ENCODE peak calls at places on chromosome 3, in ten cellular contexts. F is DND-41, R is GM12865, O is AG09309, B is spleen, G is cardiac muscle cell, Z is NB4, I is OCI-LY7, Q is upper lobe of right lung, U is lower lobe of right lung. S is an unnamed sample.

GRCh38 chr3:45807645-45808540 is 11.6 kb upstream of the SLC6A20 start:
- DNase-seq in I (no peak), F (peak; percentile 5), Q (no peak), U (no peak), R (no peak), Z (no peak), G (no peak), O (no peak), B (no peak), S (no peak)

GRCh38 chr3:23385327-23385726 is 182.2 kb downstream of the UBE2E2 start:
- DNase-seq in I (peak; percentile 56), Z (no peak), U (no peak), F (no peak), G (no peak), O (no peak), Q (no peak), B (no peak), R (no peak), S (no peak)

GRCh38 chr3:194389269-194389668 is 9.8 kb downstream of the GP5 start:
- DNase-seq in Z (no peak), I (no peak), G (no peak), B (no peak), F (peak; percentile 3), Q (peak; percentile 50), R (no peak), U (no peak), O (no peak), S (no peak)

GRCh38 chr3:133988631-133989161 is 41.0 kb downstream of the SLCO2A1 start:
- DNase-seq in O (no peak), I (no peak), F (no peak), R (no peak), Q (no peak), Z (no peak), U (no peak), B (no peak), G (no peak), S (no peak)

GRCh38 chr3:63333815-63334214 is 55.7 kb downstream of the SYNPR start:
- DNase-seq in F (no peak), B (no peak), I (peak; percentile 7), U (no peak), Z (no peak), Q (no peak), G (peak; percentile 9), O (no peak), R (no peak), S (peak; percentile 5)

GRCh38 chr3:168040624-168041208 is 55.0 kb downstream of the GOLIM4 start:
- DNase-seq in Q (no peak), U (no peak), B (no peak), Z (peak; percentile 74), I (peak; percentile 63), F (no peak), R (peak; percentile 52), G (peak; percentile 77), O (peak; percentile 80), S (peak; percentile 44)

GRCh38 chr3:141950572-141951493 is 74.4 kb downstream of the ATP1B3 start:
- DNase-seq in U (no peak), B (peak; percentile 19), Q (no peak), G (no peak), R (no peak), O (no peak), Z (peak; percentile 44), F (no peak), I (no peak), S (no peak)

GRCh38 chr3:176759815-176760506 is 437.3 kb downstream of the TBL1XR1 start:
- DNase-seq in B (no peak), R (no peak), F (no peak), U (no peak), G (no peak), Z (no peak), Q (no peak), I (no peak), O (no peak), S (no peak)

GRCh38 chr3:38603731-38604131 is 45.8 kb downstream of the SCN5A start:
- DNase-seq in R (no peak), G (no peak), B (peak; percentile 56), Q (peak; percentile 52), F (no peak), O (no peak), I (no peak), U (peak; percentile 19), Z (no peak), S (no peak)

GRCh38 chr3:171614318-171614967 is 154.2 kb upstream of the TNIK start:
- DNase-seq in Z (peak; percentile 6), I (no peak), R (peak; percentile 49), O (no peak), F (no peak), Q (no peak), G (peak; percentile 65), U (no peak), B (peak; percentile 69), S (no peak)

GRCh38 chr3:52210550-52211046 is 12.6 kb downstream of the ALAS1 start:
- DNase-seq in Q (no peak), I (no peak), O (no peak), R (no peak), F (no peak), Z (peak; percentile 94), U (no peak), G (no peak), B (no peak), S (no peak)

GRCh38 chr3:142501004-142501926 is 53.4 kb upstream of the XRN1 start:
- DNase-seq in Z (no peak), Q (no peak), F (no peak), U (no peak), B (no peak), G (no peak), R (no peak), O (peak; percentile 69), I (no peak), S (no peak)

GRCh38 chr3:72353236-72354105 is 494.8 kb downstream of the SHQ1 start:
- DNase-seq in U (no peak), R (no peak), B (peak; percentile 53), I (no peak), G (no peak), O (no peak), F (no peak), Q (no peak), Z (no peak), S (no peak)
- H3K4me3 ChIP-seq in U (no peak overlapping the region), R (no peak overlapping the region), B (no peak overlapping the region), I (no peak overlapping the region), G (no peak overlapping the region), O (no peak overlapping the region), F (no peak overlapping the region), Q (no peak overlapping the region), Z (no peak overlapping the region), S (no peak overlapping the region)

DNA sequence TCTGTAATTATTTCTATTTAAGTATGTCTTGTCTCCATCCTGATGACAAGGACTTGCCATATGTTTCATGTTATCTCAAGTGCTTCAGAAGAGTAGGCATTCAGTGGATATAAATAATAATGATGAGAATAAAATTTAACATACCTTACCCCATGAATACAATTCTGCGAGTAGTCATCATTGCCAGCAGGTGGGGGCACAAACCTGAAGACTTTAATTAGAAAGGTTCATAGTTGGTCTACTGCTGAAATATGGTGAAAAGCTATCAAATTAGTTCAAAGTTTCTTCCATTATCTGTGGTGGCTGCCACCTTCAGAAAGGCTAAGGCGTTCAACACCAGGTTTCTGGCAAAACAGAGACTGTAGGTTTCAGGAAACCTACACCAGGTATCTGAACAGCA is 100.9 kb downstream of the P3H2 start:
- DNase-seq in R (no peak), Q (no peak), O (no peak), G (no peak), B (no peak), F (no peak), U (no peak), I (no peak), Z (no peak), S (no peak)
- H3K4me3 ChIP-seq in R (no peak overlapping the region), Q (no peak overlapping the region), O (no peak overlapping the region), G (no peak overlapping the region), B (no peak overlapping the region), F (no peak overlapping the region), U (no peak overlapping the region), I (no peak overlapping the region), Z (no peak overlapping the region), S (no peak overlapping the region)

GRCh38 chr3:48848816-48849515 is 1.3 kb upstream of the PRKAR2A start:
- DNase-seq in F (no peak), U (peak; percentile 14), Q (peak; percentile 36), G (no peak), O (no peak), B (peak; percentile 37), Z (no peak), I (no peak), R (no peak), S (no peak)
- H3K4me3 ChIP-seq in F (no peak overlapping the region), U (no peak overlapping the region), Q (no peak overlapping the region), G (no peak overlapping the region), O (no peak overlapping the region), B (no peak overlapping the region), Z (no peak overlapping the region), I (peak overlapping the region; percentile 82), R (no peak overlapping the region), S (no peak overlapping the region)

GRCh38 chr3:107193114-107193513 is 184.1 kb upstream of the CCDC54 start:
- DNase-seq in R (no peak), G (no peak), O (no peak), B (no peak), F (no peak), Z (no peak), Q (no peak), U (no peak), I (no peak), S (no peak)
- H3K4me3 ChIP-seq in R (no peak overlapping the region), G (no peak overlapping the region), O (no peak overlapping the region), B (no peak overlapping the region), F (no peak overlapping the region), Z (no peak overlapping the region), Q (no peak overlapping the region), U (no peak overlapping the region), I (no peak overlapping the region), S (no peak overlapping the region)

S was measured in Jurkat, Clone E6-1.